ENCODE peak calls at places on chromosomes 12 and 14, in ten cellular contexts. R, L, P, C, K, S, J, F, I and Q are unnamed samples.

GRCh38 chr12:99370742-99371141 is 276.8 kb upstream of the GARIN6 start:
- DNase-seq in R (no peak), L (no peak), P (no peak), C (no peak), K (no peak), S (no peak), J (no peak), F (no peak), I (no peak), Q (no peak)

GRCh38 chr12:124543591-124544310 is 23.7 kb downstream of the NCOR2 start:
- DNase-seq in R (no peak), L (no peak), P (no peak), C (no peak), K (no peak), S (no peak), J (no peak), F (peak; percentile 86), I (peak; percentile 45), Q (no peak)

GRCh38 chr12:130249376-130249775 is 87.1 kb downstream of the FZD10 start:
- DNase-seq in R (no peak), L (peak; percentile 50), P (no peak), C (no peak), K (no peak), S (no peak), J (peak; percentile 74), F (no peak), I (no peak), Q (no peak)

GRCh38 chr12:14961466-14962155 is at the start of gene ARHGDIB:
- DNase-seq in R (peak; percentile 78), L (peak; percentile 34), P (no peak), C (no peak), K (no peak), S (peak; percentile 56), J (no peak), F (no peak), I (peak; percentile 40), Q (peak; percentile 39)

GRCh38 chr12:107967170-107967569 is 161.9 kb upstream of the WSCD2 start:
- DNase-seq in R (no peak), L (no peak), P (no peak), C (no peak), K (no peak), S (no peak), J (no peak), F (no peak), I (peak; percentile 6), Q (no peak)

GRCh38 chr14:61992139-61992538 is 229.9 kb downstream of the SNAPC1 start:
- DNase-seq in R (no peak), L (no peak), P (no peak), C (no peak), K (no peak), S (no peak), J (no peak), F (peak; percentile 69), I (no peak), Q (peak; percentile 23)

GRCh38 chr14:22650960-22651521 is 6.9 kb upstream of the OR6J1 start:
- DNase-seq in R (no peak), L (no peak), P (no peak), C (no peak), K (peak; percentile 44), S (no peak), J (no peak), F (no peak), I (peak; percentile 44), Q (no peak)

GRCh38 chr14:102889615-102890014 is 32.8 kb upstream of the AMN start:
- DNase-seq in R (no peak), L (no peak), P (no peak), C (no peak), K (no peak), S (no peak), J (no peak), F (no peak), I (no peak), Q (no peak)

GRCh38 chr14:65237023-65237814 is 134.9 kb upstream of the MAX start:
- DNase-seq in R (no peak), L (no peak), P (no peak), C (peak; percentile 49), K (no peak), S (no peak), J (no peak), F (no peak), I (peak; percentile 62), Q (no peak)

GRCh38 chr12:22313276-22313995 is 21.1 kb downstream of the ST8SIA1 start:
- DNase-seq in R (no peak), L (no peak), P (no peak), C (no peak), K (no peak), S (no peak), J (no peak), F (no peak), I (no peak), Q (no peak)

GRCh38 chr12:96327346-96327745 is 72.9 kb downstream of the CDK17 start:
- DNase-seq in R (no peak), L (no peak), P (no peak), C (no peak), K (no peak), S (no peak), J (no peak), F (no peak), I (no peak), Q (no peak)

GRCh38 chr14:42192659-42193425 is 586.2 kb downstream of the LRFN5 start:
- DNase-seq in R (no peak), L (no peak), P (no peak), C (peak; percentile 98), K (peak; percentile 60), S (no peak), J (no peak), F (no peak), I (peak; percentile 99), Q (no peak)
- H3K27ac ChIP-seq in R (no peak overlapping the region), L (peak overlapping the region; percentile 10), P (no peak overlapping the region), C (peak overlapping the region; percentile 18), K (peak overlapping the region; percentile 75), S (no peak overlapping the region), J (no peak overlapping the region), F (no peak overlapping the region), I (peak overlapping the region; percentile 91), Q (no peak overlapping the region)

DNA sequence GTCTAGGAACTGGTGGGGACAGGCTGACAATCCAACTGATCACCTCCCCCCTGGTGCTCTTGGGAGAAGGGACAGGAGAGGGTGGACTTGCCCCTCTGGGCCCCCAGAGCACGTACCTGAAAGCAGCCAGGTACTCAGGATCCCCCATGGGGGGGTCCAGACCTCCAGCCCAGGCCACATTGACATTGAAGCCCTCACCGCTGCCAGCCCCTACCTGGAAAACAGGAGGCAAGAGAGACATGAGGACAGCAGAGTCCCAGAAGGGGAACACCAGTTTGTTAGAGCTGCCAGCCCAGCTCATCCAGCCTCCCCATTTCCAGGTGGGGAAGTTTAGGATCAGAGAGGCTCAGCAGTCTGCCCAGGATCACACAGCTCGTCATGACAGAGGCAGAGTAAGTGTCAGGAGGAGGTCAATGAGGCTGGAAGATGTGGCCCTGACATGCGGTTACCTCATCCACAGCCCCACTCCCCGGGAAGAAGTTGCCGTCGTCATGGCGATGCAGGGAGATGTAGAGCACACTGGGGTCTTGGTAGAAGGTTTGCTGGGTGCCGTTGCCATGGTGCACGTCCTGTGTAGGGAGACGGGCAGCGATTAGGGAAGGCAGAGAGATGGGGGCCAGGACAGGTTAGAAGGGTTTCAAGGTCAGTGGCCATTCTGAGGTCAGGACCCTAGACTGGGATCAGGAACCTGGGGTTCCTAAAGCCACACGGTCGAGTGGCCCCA is 14.7 kb downstream of the SLC48A1 start:
- DNase-seq in R (no peak), L (no peak), P (no peak), C (no peak), K (no peak), S (no peak), J (no peak), F (no peak), I (no peak), Q (no peak)
- H3K36me3 ChIP-seq in R (peaks cover 70% of the 10 kb centered on the region), L (peaks cover 12% of the 10 kb centered on the region), P (no peaks in the 10 kb centered on the region), C (peaks cover 88% of the 10 kb centered on the region), K (peaks cover 94% of the 10 kb centered on the region), S (peaks cover 99% of the 10 kb centered on the region), J (peaks cover 84% of the 10 kb centered on the region), F (no peaks in the 10 kb centered on the region), I (peaks cover 80% of the 10 kb centered on the region), Q (peaks cover 21% of the 10 kb centered on the region)

GRCh38 chr12:2294651-2295475 is 242.1 kb downstream of the CACNA1C start:
- DNase-seq in R (no peak), L (no peak), P (no peak), C (peak; percentile 69), K (no peak), S (no peak), J (peak; percentile 59), F (no peak), I (peak; percentile 71), Q (no peak)
- H3K27ac ChIP-seq in R (no peak overlapping the region), L (no peak overlapping the region), P (no peak overlapping the region), C (peak overlapping the region; percentile 1), K (no peak overlapping the region), S (no peak overlapping the region), J (no peak overlapping the region), F (no peak overlapping the region), I (peak overlapping the region; percentile 63), Q (no peak overlapping the region)

GRCh38 chr14:99209409-99209808 is 62.6 kb downstream of the BCL11B start:
- DNase-seq in R (no peak), L (no peak), P (no peak), C (no peak), K (no peak), S (no peak), J (no peak), F (no peak), I (no peak), Q (no peak)
- H3K36me3 ChIP-seq in R (peaks cover 10% of the 10 kb centered on the region), L (no peaks in the 10 kb centered on the region), P (no peaks in the 10 kb centered on the region), C (no peaks in the 10 kb centered on the region), K (no peaks in the 10 kb centered on the region), S (no peaks in the 10 kb centered on the region), J (no peaks in the 10 kb centered on the region), F (no peaks in the 10 kb centered on the region), I (no peaks in the 10 kb centered on the region), Q (no peaks in the 10 kb centered on the region)